ENCODE peak calls at places on chromosomes 4 and X, in seven cellular contexts. T, M, E, I, W, K and J are unnamed samples.

GRCh38 chrX:109199726-109200125 is 282.2 kb downstream of the GUCY2F start:
- DNase-seq in T (no peak), M (no peak), E (no peak), I (no peak), W (no peak), K (no peak), J (peak; percentile 56)

GRCh38 chrX:43813898-43814297 is 68.4 kb downstream of the MAOB start:
- DNase-seq in T (no peak), M (no peak), E (no peak), I (peak; percentile 35), W (peak; percentile 56), K (peak; percentile 10), J (peak; percentile 13)

GRCh38 chrX:133444952-133445831 is 29.9 kb upstream of the GPC4 start:
- DNase-seq in T (peak; percentile 14), M (peak; percentile 16), E (no peak), I (peak; percentile 76), W (peak; percentile 61), K (peak; percentile 31), J (peak; percentile 27)

GRCh38 chr4:136754810-136755530 is 777.3 kb downstream of the PCDH18 start:
- DNase-seq in T (no peak), M (no peak), E (no peak), I (no peak), W (no peak), K (no peak), J (no peak)

GRCh38 chrX:74421181-74422028 is at the start of gene SLC16A2:
- DNase-seq in T (peak; percentile 81), M (peak; percentile 57), E (no peak), I (peak; percentile 69), W (peak; percentile 72), K (no peak), J (peak; percentile 83)

GRCh38 chrX:109629310-109629709 is 4.3 kb upstream of the KCNE5 start:
- DNase-seq in T (peak; percentile 19), M (no peak), E (no peak), I (no peak), W (no peak), K (no peak), J (peak; percentile 8)

GRCh38 chrX:74280759-74281158 is 23.2 kb upstream of the ZCCHC13 start:
- DNase-seq in T (no peak), M (no peak), E (no peak), I (no peak), W (no peak), K (no peak), J (no peak)

GRCh38 chr4:153619811-153620210 is 64.3 kb upstream of the TLR2 start:
- DNase-seq in T (no peak), M (no peak), E (no peak), I (no peak), W (no peak), K (no peak), J (no peak)

GRCh38 chrX:3713225-3713936 is at the start of gene PRKX:
- DNase-seq in T (peak; percentile 79), M (peak; percentile 63), E (no peak), I (peak; percentile 69), W (peak; percentile 66), K (no peak), J (peak; percentile 52)

GRCh38 chr4:78545275-78546246 is 6.0 kb upstream of the ANXA3 start:
- DNase-seq in T (no peak), M (no peak), E (no peak), I (no peak), W (peak; percentile 31), K (no peak), J (peak; percentile 57)

GRCh38 chrX:47218920-47219815 is 687 bp downstream of the CDK16 start:
- DNase-seq in T (peak; percentile 83), M (peak; percentile 28), E (no peak), I (peak; percentile 55), W (no peak), K (no peak), J (peak; percentile 12)

GRCh38 chrX:151975736-151976275 is 1.3 kb upstream of the GABRE start:
- DNase-seq in T (no peak), M (no peak), E (no peak), I (no peak), W (no peak), K (no peak), J (no peak)

GRCh38 chr4:177251237-177251636 is 58.4 kb upstream of the NEIL3 start:
- DNase-seq in T (peak; percentile 10), M (no peak), E (no peak), I (no peak), W (no peak), K (no peak), J (no peak)

GRCh38 chr4:55742655-55743191 is 76.9 kb upstream of the EXOC1L start:
- DNase-seq in T (peak; percentile 36), M (no peak), E (peak; percentile 3), I (no peak), W (peak; percentile 11), K (no peak), J (peak; percentile 67)

GRCh38 chr4:13920111-13920875 is 292.8 kb upstream of the BOD1L1 start:
- DNase-seq in T (no peak), M (no peak), E (no peak), I (no peak), W (peak; percentile 82), K (no peak), J (peak; percentile 66)

GRCh38 chr4:8152865-8153257 is 5.8 kb downstream of the ABLIM2 start:
- DNase-seq in T (no peak), M (no peak), E (no peak), I (no peak), W (no peak), K (no peak), J (no peak)

GRCh38 chr4:140252144-140252741 is 98.3 kb upstream of the MAML3 start:
- DNase-seq in T (peak; percentile 47), M (no peak), E (no peak), I (peak; percentile 64), W (peak; percentile 21), K (no peak), J (no peak)

GRCh38 chrX:130082244-130083106 is 27.8 kb downstream of the ELF4 start:
- DNase-seq in T (no peak), M (peak; percentile 82), E (no peak), I (no peak), W (no peak), K (no peak), J (no peak)

GRCh38 chr4:14771504-14772175 is 230.6 kb upstream of the CPEB2 start:
- DNase-seq in T (no peak), M (no peak), E (no peak), I (no peak), W (peak; percentile 26), K (no peak), J (no peak)

GRCh38 chr4:18568600-18568999 is 547.0 kb upstream of the LCORL start:
- DNase-seq in T (peak; percentile 28), M (peak; percentile 48), E (no peak), I (no peak), W (no peak), K (no peak), J (no peak)

GRCh38 chr4:150046728-150047217 is 31.5 kb upstream of the DCLK2 start:
- DNase-seq in T (no peak), M (no peak), E (no peak), I (no peak), W (no peak), K (no peak), J (no peak)

GRCh38 chr4:39030726-39031125 is 1.5 kb downstream of the TMEM156 start:
- DNase-seq in T (no peak), M (no peak), E (no peak), I (no peak), W (no peak), K (no peak), J (no peak)

GRCh38 chr4:8330821-8331566 is 61.4 kb downstream of the HTRA3 start:
- DNase-seq in T (no peak), M (no peak), E (no peak), I (no peak), W (no peak), K (no peak), J (no peak)

GRCh38 chrX:72009731-72010130 is 99.1 kb downstream of the NHSL2 start:
- DNase-seq in T (no peak), M (no peak), E (no peak), I (peak; percentile 3), W (no peak), K (no peak), J (no peak)

GRCh38 chrX:41621236-41621651 is 67.5 kb upstream of the GPR34 start:
- DNase-seq in T (peak; percentile 61), M (no peak), E (no peak), I (peak; percentile 32), W (peak; percentile 27), K (no peak), J (peak; percentile 53)
- H2AFZ ChIP-seq in T (no peak overlapping the region), M (no peak overlapping the region), E (no peak overlapping the region), I (no peak overlapping the region), W (no peak overlapping the region), K (no peak overlapping the region), J (no peak overlapping the region)

GRCh38 chrX:48974574-48974973 is 2.9 kb upstream of the KCND1 start:
- DNase-seq in T (no peak), M (no peak), E (no peak), I (no peak), W (no peak), K (no peak), J (no peak)

GRCh38 chrX:48971325-48972213 is at the start of gene KCND1:
- DNase-seq in T (peak; percentile 38), M (no peak), E (no peak), I (peak; percentile 77), W (no peak), K (no peak), J (peak; percentile 39)

GRCh38 chrX:48974033-48974432 is 2.4 kb upstream of the KCND1 start:
- DNase-seq in T (no peak), M (no peak), E (no peak), I (no peak), W (no peak), K (no peak), J (no peak)

GRCh38 chrX:48975041-48975440 is 3.4 kb upstream of the KCND1 start:
- DNase-seq in T (no peak), M (no peak), E (no peak), I (no peak), W (no peak), K (no peak), J (no peak)

GRCh38 chrX:48972214-48973164 is 845 bp upstream of the KCND1 start:
- DNase-seq in T (peak; percentile 35), M (peak; percentile 27), E (peak; percentile 16), I (peak; percentile 73), W (peak; percentile 55), K (peak; percentile 10), J (peak; percentile 44)
- TF ChIP-seq CTCF in T (peak; percentile 46), M (peak; percentile 49), E (peak; percentile 66), I (peak; percentile 67), W (peak; percentile 75), K (peak; percentile 60), J (peak; percentile 31)

GRCh38 chrX:124358796-124359386 is 12.5 kb downstream of the SH2D1A start:
- DNase-seq in T (no peak), M (no peak), E (no peak), I (no peak), W (no peak), K (no peak), J (no peak)

GRCh38 chrX:124362072-124362471 is 15.7 kb downstream of the SH2D1A start:
- DNase-seq in T (no peak), M (no peak), E (no peak), I (no peak), W (no peak), K (no peak), J (no peak)

GRCh38 chrX:124362761-124363160 is 16.4 kb downstream of the SH2D1A start:
- DNase-seq in T (no peak), M (no peak), E (no peak), I (no peak), W (no peak), K (no peak), J (no peak)
- H2AFZ ChIP-seq in T (no peak overlapping the region), M (no peak overlapping the region), E (no peak overlapping the region), I (no peak overlapping the region), W (no peak overlapping the region), K (no peak overlapping the region), J (no peak overlapping the region)

GRCh38 chr4:9947168-9948062 is 73.9 kb downstream of the SLC2A9 start:
- DNase-seq in T (no peak), M (no peak), E (no peak), I (no peak), W (no peak), K (no peak), J (no peak)
- TF ChIP-seq CTCF in T (no peak), M (no peak), E (no peak), I (no peak), W (no peak), K (no peak), J (no peak)